ENCODE peak calls at places on chromosomes 12 and 14, in six cellular contexts. O is IMR-90, H is tibial nerve, U is AG04450, W is esophagus muscularis mucosa, C is sigmoid colon. S is an unnamed sample.

GRCh38 chr14:97707603-97708002 is 910.4 kb downstream of the VRK1 start:
- DNase-seq in U (no peak), W (peak; percentile 39), H (no peak), C (no peak), O (no peak), S (no peak)

GRCh38 chr12:119642986-119643385 is 24.9 kb upstream of the PRKAB1 start:
- DNase-seq in H (no peak), W (no peak), O (no peak), U (no peak), C (no peak), S (no peak)

GRCh38 chr14:22535126-22535525 is 53.9 kb downstream of the DAD1 start:
- DNase-seq in C (no peak), W (no peak), O (no peak), H (no peak), U (no peak), S (no peak)

GRCh38 chr12:110224379-110225304 is 56.4 kb upstream of the ATP2A2 start:
- DNase-seq in H (no peak), W (no peak), U (peak; percentile 62), C (peak; percentile 77), O (peak; percentile 89), S (no peak)

GRCh38 chr14:48973136-48973535 is 613.0 kb downstream of the RPS29 start:
- DNase-seq in O (peak; percentile 70), W (no peak), U (no peak), C (no peak), H (no peak), S (no peak)

GRCh38 chr12:18546399-18546798 is 191.4 kb downstream of the PLCZ1 start:
- DNase-seq in H (no peak), C (no peak), O (peak; percentile 60), U (no peak), W (no peak), S (no peak)

GRCh38 chr14:21059842-21060589 is 2.4 kb downstream of the RNASE8 start:
- DNase-seq in O (no peak), C (no peak), W (no peak), U (no peak), H (no peak), S (no peak)

GRCh38 chr12:65106948-65107347 is 14.2 kb downstream of the WIF1 start:
- DNase-seq in W (no peak), C (no peak), U (no peak), H (no peak), O (peak; percentile 3), S (no peak)

GRCh38 chr12:104201238-104202001 is 14.2 kb upstream of the TXNRD1 start:
- DNase-seq in H (no peak), W (no peak), U (no peak), C (no peak), O (peak; percentile 72), S (peak; percentile 46)

GRCh38 chr12:71125949-71126348 is 31.9 kb downstream of the TSPAN8 start:
- DNase-seq in U (no peak), C (no peak), W (no peak), H (no peak), O (no peak), S (no peak)

GRCh38 chr12:123571343-123571813 is 13.0 kb upstream of the TMED2 start:
- DNase-seq in U (peak; percentile 41), W (no peak), H (peak; percentile 18), O (peak; percentile 72), C (peak; percentile 86), S (peak; percentile 58)

GRCh38 chr12:88237954-88238353 is 95.8 kb downstream of the TMTC3 start:
- DNase-seq in U (no peak), W (no peak), O (peak; percentile 84), H (no peak), C (no peak), S (no peak)

GRCh38 chr12:94525951-94526350 is 66.3 kb upstream of the CEP83 start:
- DNase-seq in H (no peak), U (no peak), W (no peak), C (no peak), O (no peak), S (no peak)

GRCh38 chr14:77065851-77066554 is 32.1 kb upstream of the CIPC start:
- DNase-seq in C (no peak), W (no peak), U (no peak), H (no peak), O (no peak), S (no peak)

GRCh38 chr12:123995023-123995422 is 22.0 kb downstream of the ZNF664 start:
- DNase-seq in W (peak; percentile 14), C (no peak), U (no peak), O (peak; percentile 81), H (no peak), S (no peak)

GRCh38 chr14:63928744-63929174 is 76.0 kb downstream of the SYNE2 start:
- DNase-seq in U (no peak), C (no peak), O (no peak), H (no peak), W (no peak), S (no peak)

GRCh38 chr12:59652098-59652497 is 56.3 kb downstream of the SLC16A7 start:
- DNase-seq in O (no peak), W (no peak), H (no peak), C (no peak), U (no peak), S (no peak)

GRCh38 chr12:59651230-59651920 is 55.5 kb downstream of the SLC16A7 start:
- DNase-seq in U (no peak), O (peak; percentile 25), W (no peak), H (no peak), C (no peak), S (no peak)

GRCh38 chr12:59649203-59649602 is 53.4 kb downstream of the SLC16A7 start:
- DNase-seq in C (no peak), U (no peak), W (no peak), H (no peak), O (peak; percentile 27), S (no peak)

GRCh38 chr12:59654061-59654460 is 58.2 kb downstream of the SLC16A7 start:
- DNase-seq in O (no peak), C (no peak), H (no peak), U (no peak), W (no peak), S (no peak)

DNA sequence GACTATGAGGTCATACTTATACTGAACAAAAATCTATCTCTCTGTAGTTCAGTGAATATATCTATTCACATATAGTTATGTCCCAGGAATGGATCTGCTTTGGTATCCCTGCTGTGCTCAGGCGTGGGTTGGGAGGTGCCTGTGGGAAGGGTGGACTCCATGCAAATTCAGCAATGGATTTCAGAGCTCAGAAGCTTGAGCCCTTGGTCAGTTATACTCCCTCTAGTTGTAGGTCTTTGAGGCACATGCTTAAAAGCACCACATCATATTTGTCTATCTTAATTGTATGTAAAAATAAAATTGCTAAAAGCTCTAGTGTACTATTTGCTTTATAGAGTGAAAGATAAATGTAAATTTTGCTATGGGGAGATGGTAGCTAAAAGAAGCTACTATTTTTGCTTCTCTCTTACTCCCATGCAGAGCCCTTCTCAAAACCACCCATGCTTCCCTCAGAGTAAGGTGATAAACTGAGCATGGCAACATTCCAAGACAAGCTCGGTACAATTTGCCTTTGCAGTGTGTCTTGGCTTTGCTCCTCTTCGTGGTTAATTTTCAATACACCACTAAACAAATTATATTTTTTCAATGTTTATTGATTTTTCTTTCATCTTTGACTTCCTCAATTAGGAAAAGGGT is 54.9 kb downstream of the SLC16A7 start:
- DNase-seq in U (no peak), C (no peak), H (no peak), O (peak; percentile 15), W (no peak), S (no peak)
- TF ChIP-seq CTCF in U (peak; percentile 14), C (no peak), H (no peak), O (no peak), W (no peak), S (no peak)

GRCh38 chr12:4440187-4440941 is 5.3 kb downstream of the FGF6 start:
- DNase-seq in O (no peak), U (no peak), C (no peak), W (peak; percentile 78), H (no peak), S (no peak)

GRCh38 chr12:4439736-4440135 is 5.9 kb downstream of the FGF6 start:
- DNase-seq in H (no peak), O (no peak), C (no peak), W (no peak), U (no peak), S (no peak)

GRCh38 chr12:4443616-4444015 is 2.0 kb downstream of the FGF6 start:
- DNase-seq in W (peak; percentile 86), O (no peak), H (no peak), C (no peak), U (no peak), S (peak; percentile 23)

GRCh38 chr12:4444031-4444430 is 1.6 kb downstream of the FGF6 start:
- DNase-seq in C (no peak), H (no peak), U (no peak), W (peak; percentile 86), O (no peak), S (peak; percentile 24)

DNA sequence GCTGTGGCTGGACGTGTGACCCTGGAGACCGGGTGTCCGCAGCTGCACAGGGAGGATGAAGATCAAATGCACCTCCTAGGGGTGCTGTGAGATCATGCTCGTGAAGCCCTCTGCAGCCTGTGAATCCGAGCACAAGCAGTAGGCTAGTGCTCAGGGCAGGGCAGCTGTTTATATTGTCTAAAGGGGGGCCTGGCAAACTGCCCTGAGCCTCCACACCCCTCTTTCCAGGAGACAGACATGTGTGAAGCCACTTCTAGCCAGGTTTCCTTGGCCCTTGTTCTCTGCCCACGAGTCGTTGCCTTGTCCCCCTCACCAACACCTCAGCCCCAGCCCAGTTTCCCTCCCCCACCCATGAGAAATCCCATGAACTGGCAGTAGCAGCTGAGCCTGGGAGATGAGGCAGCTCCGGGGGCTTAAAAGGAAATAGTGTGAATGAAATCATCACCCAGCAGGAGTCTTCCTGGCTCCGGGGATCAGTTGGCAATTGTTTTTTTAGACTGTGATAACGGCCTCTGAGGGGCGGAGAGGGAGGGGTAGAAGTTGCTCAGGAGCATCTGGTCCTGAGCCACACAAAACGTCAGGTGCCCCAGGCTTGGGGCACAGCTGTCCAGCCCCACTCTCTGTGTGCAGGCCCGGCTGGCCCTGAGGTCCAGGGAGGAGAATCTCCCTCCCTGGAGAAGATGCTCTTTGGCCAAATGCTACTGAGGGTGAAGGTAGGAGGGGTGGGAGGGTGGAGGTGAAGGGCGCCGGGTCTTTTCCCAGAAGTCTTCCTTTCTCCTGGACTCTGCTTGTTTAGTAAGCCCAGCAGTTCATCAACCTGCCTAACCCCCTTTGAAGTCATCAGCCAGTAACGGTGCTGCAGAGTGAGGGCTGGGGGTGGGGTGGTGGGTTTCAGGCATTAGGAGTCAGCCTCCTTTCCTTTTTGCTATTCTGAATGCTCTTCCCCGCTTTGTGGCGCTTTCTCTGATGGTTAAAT is 4.0 kb downstream of the FGF6 start:
- DNase-seq in W (peak; percentile 90), C (peak; percentile 42), U (no peak), H (no peak), O (no peak), S (peak; percentile 23)
- H3K4me3 ChIP-seq in W (no peak overlapping the region), C (no peak overlapping the region), U (no peak overlapping the region), H (no peak overlapping the region), O (no peak overlapping the region), S (no peak overlapping the region)

GRCh38 chr14:104461676-104462443 is 117.7 kb upstream of the C14orf180 start:
- DNase-seq in W (no peak), U (no peak), C (no peak), H (no peak), O (no peak), S (peak; percentile 16)
- H3K27me3 ChIP-seq in W (peaks cover 75% of the 10 kb centered on the region), U (peaks cover 2% of the 10 kb centered on the region), C (peaks cover 10% of the 10 kb centered on the region), H (no peaks in the 10 kb centered on the region), O (no peaks in the 10 kb centered on the region), S (peaks cover 4% of the 10 kb centered on the region)

GRCh38 chr12:128534906-128535305 is 267.9 kb downstream of the TMEM132C start:
- DNase-seq in H (no peak), O (no peak), W (no peak), U (no peak), C (no peak), S (no peak)

DNA sequence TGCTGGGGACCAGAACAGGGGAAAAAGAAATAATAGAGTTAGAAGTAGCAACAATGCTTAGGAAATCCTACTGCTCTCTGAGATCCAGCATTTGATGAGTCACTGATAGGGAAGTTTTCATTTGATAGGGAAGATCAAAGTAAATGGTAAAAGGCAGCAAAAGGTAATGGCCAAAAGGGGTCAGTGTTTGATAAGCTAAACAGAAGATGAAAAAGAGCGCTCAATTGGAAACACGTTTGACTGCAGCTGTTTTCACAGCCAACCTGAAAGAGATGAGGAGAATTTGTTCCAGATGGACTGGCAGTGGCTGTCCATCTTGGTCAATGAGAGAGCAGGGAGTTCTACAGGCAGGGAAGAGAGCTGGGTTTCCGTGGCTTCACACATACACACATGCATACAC is 264.2 kb downstream of the TMEM132C start:
- DNase-seq in W (no peak), O (no peak), U (no peak), C (no peak), H (no peak), S (no peak)
- TF ChIP-seq CTCF in W (no peak), O (no peak), U (no peak), C (no peak), H (no peak), S (no peak)

S was measured in lung.